ENCODE peak calls at places on chromosome 16, in five cellular contexts. L, W, K, P and N are unnamed samples.

GRCh38 chr16:71758293-71758760 is 33.8 kb upstream of the PHLPP2 start:
- DNase-seq in L (no peak), W (no peak), K (no peak), P (no peak), N (no peak)

GRCh38 chr16:65895906-65896305 is 470.6 kb upstream of the CDH5 start:
- DNase-seq in L (no peak), W (no peak), K (no peak), P (no peak), N (no peak)

GRCh38 chr16:54928421-54929089 is 2.1 kb upstream of the IRX5 start:
- DNase-seq in L (no peak), W (peak; percentile 77), K (peak; percentile 14), P (peak; percentile 55), N (peak; percentile 67)

GRCh38 chr16:4935231-4935855 is 1.6 kb downstream of the PPL start:
- DNase-seq in L (peak; percentile 96), W (no peak), K (no peak), P (no peak), N (peak; percentile 47)

GRCh38 chr16:70252355-70252988 is 732 bp upstream of the EXOSC6 start:
- DNase-seq in L (no peak), W (no peak), K (no peak), P (peak; percentile 47), N (peak; percentile 90)

GRCh38 chr16:637081-638018 is 1.2 kb upstream of the METTL26 start:
- DNase-seq in L (peak; percentile 95), W (peak; percentile 90), K (peak; percentile 87), P (peak; percentile 90), N (peak; percentile 97)

GRCh38 chr16:50103764-50104163 is 38.0 kb downstream of the HEATR3 start:
- DNase-seq in L (peak; percentile 50), W (no peak), K (no peak), P (no peak), N (no peak)

GRCh38 chr16:24980077-24980793 is 34.9 kb downstream of the ARHGAP17 start:
- DNase-seq in L (no peak), W (no peak), K (peak; percentile 7), P (peak; percentile 49), N (peak; percentile 35)

GRCh38 chr16:24272379-24272778 is 16.2 kb downstream of the CACNG3 start:
- DNase-seq in L (no peak), W (no peak), K (no peak), P (no peak), N (no peak)

GRCh38 chr16:28981517-28981916 is 3.3 kb upstream of the LAT start:
- DNase-seq in L (no peak), W (no peak), K (peak; percentile 53), P (peak; percentile 73), N (peak; percentile 88)

GRCh38 chr16:84625556-84625955 is 7.7 kb upstream of the COTL1 start:
- DNase-seq in L (no peak), W (no peak), K (no peak), P (no peak), N (no peak)

GRCh38 chr16:77131398-77131797 is 59.6 kb upstream of the MON1B start:
- DNase-seq in L (no peak), W (no peak), K (no peak), P (no peak), N (no peak)

GRCh38 chr16:72023962-72024361 is 15.4 kb downstream of the DHODH start:
- DNase-seq in L (peak; percentile 7), W (no peak), K (no peak), P (no peak), N (no peak)

GRCh38 chr16:89615596-89616090 is 2.2 kb downstream of the DPEP1 start:
- DNase-seq in L (peak; percentile 26), W (no peak), K (no peak), P (peak; percentile 42), N (peak; percentile 88)

GRCh38 chr16:28923652-28924398 is 1.2 kb downstream of the RABEP2 start:
- DNase-seq in L (no peak), W (no peak), K (no peak), P (no peak), N (no peak)

GRCh38 chr16:65285128-65286120 is 163.6 kb upstream of the CDH11 start:
- DNase-seq in L (peak; percentile 14), W (no peak), K (no peak), P (no peak), N (no peak)

GRCh38 chr16:30086291-30087140 is 5.2 kb downstream of the TBX6 start:
- DNase-seq in L (no peak), W (no peak), K (no peak), P (no peak), N (no peak)

GRCh38 chr16:86575754-86576557 is 2.4 kb upstream of the FOXL1 start:
- DNase-seq in L (peak; percentile 93), W (no peak), K (peak; percentile 46), P (peak; percentile 70), N (peak; percentile 98)

GRCh38 chr16:920722-921121 is 50.1 kb downstream of the LMF1 start:
- DNase-seq in L (peak; percentile 23), W (peak; percentile 2), K (no peak), P (no peak), N (no peak)

GRCh38 chr16:72677662-72678447 is 370.1 kb downstream of the ZFHX3 start:
- DNase-seq in L (no peak), W (no peak), K (no peak), P (no peak), N (no peak)

GRCh38 chr16:81908466-81909230 is 102.6 kb downstream of the SDR42E1 start:
- DNase-seq in L (no peak), W (no peak), K (no peak), P (no peak), N (no peak)

GRCh38 chr16:51624083-51624775 is 473.2 kb upstream of the SALL1 start:
- DNase-seq in L (no peak), W (no peak), K (no peak), P (no peak), N (no peak)

GRCh38 chr16:8575399-8575798 is 14.9 kb downstream of the TMEM114 start:
- DNase-seq in L (no peak), W (no peak), K (no peak), P (no peak), N (no peak)

GRCh38 chr16:73202176-73202729 is 154.3 kb upstream of the ZFHX3 start:
- DNase-seq in L (peak; percentile 91), W (no peak), K (no peak), P (no peak), N (no peak)

GRCh38 chr16:60413969-60414368 is 1622.3 kb downstream of the CDH8 start:
- DNase-seq in L (no peak), W (no peak), K (no peak), P (no peak), N (no peak)

GRCh38 chr16:54418903-54419302 is 132.3 kb upstream of the IRX3 start:
- DNase-seq in L (no peak), W (no peak), K (no peak), P (no peak), N (no peak)

GRCh38 chr16:63613701-63614100 is 1508.2 kb downstream of the CDH11 start:
- DNase-seq in L (peak; percentile 8), W (no peak), K (no peak), P (no peak), N (no peak)

GRCh38 chr16:11094075-11094593 is 149.8 kb downstream of the CLEC16A start:
- DNase-seq in L (peak; percentile 62), W (no peak), K (peak; percentile 74), P (peak; percentile 88), N (no peak)

GRCh38 chr16:48047755-48048154 is 108.0 kb downstream of the ABCC12 start:
- DNase-seq in L (no peak), W (no peak), K (no peak), P (no peak), N (no peak)

GRCh38 chr16:24821129-24821528 is 24.6 kb upstream of the SLC5A11 start:
- DNase-seq in L (no peak), W (no peak), K (no peak), P (no peak), N (no peak)